ENCODE peak calls at places on chromosomes 3 and 15, in ten cellular contexts. One of them, this sample, is unnamed.

GRCh38 chr15:47331796-47332480 is 385.4 kb upstream of the SEMA6D start:
- DNase-seq in neural progenitor cell: no peak
- DNase-seq in CD8-positive, alpha-beta T cell: no peak
- DNase-seq in left ventricle myocardium inferior: no peak
- DNase-seq in vagina: no peak
- DNase-seq in astrocyte: peak; percentile 8
- DNase-seq in naive thymus-derived CD4-positive, alpha-beta T cell: no peak
- DNase-seq in CD4-positive, alpha-beta T cell: no peak
- DNase-seq in cardiac muscle cell: peak; percentile 78
- DNase-seq in AG04450: peak; percentile 49
- DNase-seq in this sample: no peak

GRCh38 chr3:43024183-43024865 is 45.2 kb downstream of the GASK1A start:
- DNase-seq in neural progenitor cell: no peak
- DNase-seq in CD8-positive, alpha-beta T cell: peak; percentile 76
- DNase-seq in left ventricle myocardium inferior: no peak
- DNase-seq in vagina: no peak
- DNase-seq in astrocyte: no peak
- DNase-seq in naive thymus-derived CD4-positive, alpha-beta T cell: peak; percentile 79
- DNase-seq in CD4-positive, alpha-beta T cell: peak; percentile 62
- DNase-seq in cardiac muscle cell: no peak
- DNase-seq in AG04450: no peak
- DNase-seq in this sample: peak; percentile 71

GRCh38 chr3:119333773-119334492 is 39.8 kb downstream of the ARHGAP31 start:
- DNase-seq in neural progenitor cell: no peak
- DNase-seq in CD8-positive, alpha-beta T cell: no peak
- DNase-seq in left ventricle myocardium inferior: peak; percentile 72
- DNase-seq in vagina: no peak
- DNase-seq in astrocyte: no peak
- DNase-seq in naive thymus-derived CD4-positive, alpha-beta T cell: no peak
- DNase-seq in CD4-positive, alpha-beta T cell: no peak
- DNase-seq in cardiac muscle cell: no peak
- DNase-seq in AG04450: no peak
- DNase-seq in this sample: no peak

GRCh38 chr3:154089416-154090115 is 31.6 kb upstream of the ARHGEF26 start:
- DNase-seq in neural progenitor cell: no peak
- DNase-seq in CD8-positive, alpha-beta T cell: no peak
- DNase-seq in left ventricle myocardium inferior: no peak
- DNase-seq in vagina: no peak
- DNase-seq in astrocyte: no peak
- DNase-seq in naive thymus-derived CD4-positive, alpha-beta T cell: no peak
- DNase-seq in CD4-positive, alpha-beta T cell: no peak
- DNase-seq in cardiac muscle cell: no peak
- DNase-seq in AG04450: no peak
- DNase-seq in this sample: no peak

GRCh38 chr15:67183443-67184169 is 70.9 kb downstream of the AAGAB start:
- DNase-seq in neural progenitor cell: no peak
- DNase-seq in CD8-positive, alpha-beta T cell: peak; percentile 11
- DNase-seq in left ventricle myocardium inferior: no peak
- DNase-seq in vagina: no peak
- DNase-seq in astrocyte: peak; percentile 55
- DNase-seq in naive thymus-derived CD4-positive, alpha-beta T cell: no peak
- DNase-seq in CD4-positive, alpha-beta T cell: no peak
- DNase-seq in cardiac muscle cell: no peak
- DNase-seq in AG04450: no peak
- DNase-seq in this sample: no peak

GRCh38 chr3:184796551-184796950 is 15.4 kb upstream of the VPS8 start:
- DNase-seq in neural progenitor cell: no peak
- DNase-seq in CD8-positive, alpha-beta T cell: no peak
- DNase-seq in left ventricle myocardium inferior: no peak
- DNase-seq in vagina: no peak
- DNase-seq in astrocyte: no peak
- DNase-seq in naive thymus-derived CD4-positive, alpha-beta T cell: no peak
- DNase-seq in CD4-positive, alpha-beta T cell: no peak
- DNase-seq in cardiac muscle cell: peak; percentile 77
- DNase-seq in AG04450: no peak
- DNase-seq in this sample: no peak

GRCh38 chr3:43606274-43606673 is 15.5 kb downstream of the ANO10 start:
- DNase-seq in neural progenitor cell: peak; percentile 75
- DNase-seq in CD8-positive, alpha-beta T cell: no peak
- DNase-seq in left ventricle myocardium inferior: no peak
- DNase-seq in vagina: no peak
- DNase-seq in astrocyte: no peak
- DNase-seq in naive thymus-derived CD4-positive, alpha-beta T cell: no peak
- DNase-seq in CD4-positive, alpha-beta T cell: no peak
- DNase-seq in cardiac muscle cell: no peak
- DNase-seq in AG04450: no peak
- DNase-seq in this sample: no peak

GRCh38 chr3:66403268-66403990 is 97.4 kb downstream of the LRIG1 start:
- DNase-seq in neural progenitor cell: no peak
- DNase-seq in CD8-positive, alpha-beta T cell: no peak
- DNase-seq in left ventricle myocardium inferior: no peak
- DNase-seq in vagina: no peak
- DNase-seq in astrocyte: peak; percentile 55
- DNase-seq in naive thymus-derived CD4-positive, alpha-beta T cell: no peak
- DNase-seq in CD4-positive, alpha-beta T cell: no peak
- DNase-seq in cardiac muscle cell: no peak
- DNase-seq in AG04450: no peak
- DNase-seq in this sample: no peak

GRCh38 chr3:191238321-191238817 is 39.3 kb downstream of the OSTN start:
- DNase-seq in neural progenitor cell: no peak
- DNase-seq in CD8-positive, alpha-beta T cell: no peak
- DNase-seq in left ventricle myocardium inferior: no peak
- DNase-seq in vagina: no peak
- DNase-seq in astrocyte: peak; percentile 57
- DNase-seq in naive thymus-derived CD4-positive, alpha-beta T cell: no peak
- DNase-seq in CD4-positive, alpha-beta T cell: no peak
- DNase-seq in cardiac muscle cell: no peak
- DNase-seq in AG04450: peak; percentile 45
- DNase-seq in this sample: no peak

GRCh38 chr15:80328496-80328895 is 75.7 kb upstream of the ARNT2 start:
- DNase-seq in neural progenitor cell: no peak
- DNase-seq in CD8-positive, alpha-beta T cell: no peak
- DNase-seq in left ventricle myocardium inferior: no peak
- DNase-seq in vagina: no peak
- DNase-seq in astrocyte: no peak
- DNase-seq in naive thymus-derived CD4-positive, alpha-beta T cell: no peak
- DNase-seq in CD4-positive, alpha-beta T cell: no peak
- DNase-seq in cardiac muscle cell: no peak
- DNase-seq in AG04450: no peak
- DNase-seq in this sample: no peak

GRCh38 chr15:83210619-83211018 is 3.0 kb upstream of the HDGFL3 start:
- DNase-seq in neural progenitor cell: no peak
- DNase-seq in CD8-positive, alpha-beta T cell: no peak
- DNase-seq in left ventricle myocardium inferior: no peak
- DNase-seq in vagina: no peak
- DNase-seq in astrocyte: peak; percentile 68
- DNase-seq in naive thymus-derived CD4-positive, alpha-beta T cell: no peak
- DNase-seq in CD4-positive, alpha-beta T cell: no peak
- DNase-seq in cardiac muscle cell: peak; percentile 0
- DNase-seq in AG04450: no peak
- DNase-seq in this sample: no peak

GRCh38 chr3:133487920-133488540 is 85.5 kb upstream of the CDV3 start:
- DNase-seq in neural progenitor cell: peak; percentile 46
- DNase-seq in CD8-positive, alpha-beta T cell: peak; percentile 73
- DNase-seq in left ventricle myocardium inferior: no peak
- DNase-seq in vagina: no peak
- DNase-seq in astrocyte: no peak
- DNase-seq in naive thymus-derived CD4-positive, alpha-beta T cell: peak; percentile 48
- DNase-seq in CD4-positive, alpha-beta T cell: peak; percentile 38
- DNase-seq in cardiac muscle cell: no peak
- DNase-seq in AG04450: no peak
- DNase-seq in this sample: peak; percentile 70
- H3K9me3 ChIP-seq in neural progenitor cell: peaks cover 7% of the 10 kb centered on the region
- H3K9me3 ChIP-seq in CD8-positive, alpha-beta T cell: no peaks in the 10 kb centered on the region
- H3K9me3 ChIP-seq in left ventricle myocardium inferior: peaks cover 20% of the 10 kb centered on the region
- H3K9me3 ChIP-seq in vagina: no peaks in the 10 kb centered on the region
- H3K9me3 ChIP-seq in astrocyte: peaks cover 6% of the 10 kb centered on the region
- H3K9me3 ChIP-seq in naive thymus-derived CD4-positive, alpha-beta T cell: no peaks in the 10 kb centered on the region
- H3K9me3 ChIP-seq in CD4-positive, alpha-beta T cell: no peaks in the 10 kb centered on the region
- H3K9me3 ChIP-seq in cardiac muscle cell: no peaks in the 10 kb centered on the region
- H3K9me3 ChIP-seq in AG04450: peaks cover 15% of the 10 kb centered on the region
- H3K9me3 ChIP-seq in this sample: no peaks in the 10 kb centered on the region

GRCh38 chr15:101533371-101534140 is 44.0 kb upstream of the PCSK6 start:
- DNase-seq in neural progenitor cell: no peak
- DNase-seq in CD8-positive, alpha-beta T cell: no peak
- DNase-seq in left ventricle myocardium inferior: no peak
- DNase-seq in vagina: peak; percentile 70
- DNase-seq in astrocyte: no peak
- DNase-seq in naive thymus-derived CD4-positive, alpha-beta T cell: no peak
- DNase-seq in CD4-positive, alpha-beta T cell: no peak
- DNase-seq in cardiac muscle cell: no peak
- DNase-seq in AG04450: no peak
- DNase-seq in this sample: no peak
- H3K27ac ChIP-seq in neural progenitor cell: no peak overlapping the region
- H3K27ac ChIP-seq in CD8-positive, alpha-beta T cell: no peak overlapping the region
- H3K27ac ChIP-seq in left ventricle myocardium inferior: no peak overlapping the region
- H3K27ac ChIP-seq in vagina: no peak overlapping the region
- H3K27ac ChIP-seq in astrocyte: no peak overlapping the region
- H3K27ac ChIP-seq in naive thymus-derived CD4-positive, alpha-beta T cell: no peak overlapping the region
- H3K27ac ChIP-seq in CD4-positive, alpha-beta T cell: no peak overlapping the region
- H3K27ac ChIP-seq in cardiac muscle cell: no peak overlapping the region
- H3K27ac ChIP-seq in AG04450: no peak overlapping the region
- H3K27ac ChIP-seq in this sample: no peak overlapping the region

DNA sequence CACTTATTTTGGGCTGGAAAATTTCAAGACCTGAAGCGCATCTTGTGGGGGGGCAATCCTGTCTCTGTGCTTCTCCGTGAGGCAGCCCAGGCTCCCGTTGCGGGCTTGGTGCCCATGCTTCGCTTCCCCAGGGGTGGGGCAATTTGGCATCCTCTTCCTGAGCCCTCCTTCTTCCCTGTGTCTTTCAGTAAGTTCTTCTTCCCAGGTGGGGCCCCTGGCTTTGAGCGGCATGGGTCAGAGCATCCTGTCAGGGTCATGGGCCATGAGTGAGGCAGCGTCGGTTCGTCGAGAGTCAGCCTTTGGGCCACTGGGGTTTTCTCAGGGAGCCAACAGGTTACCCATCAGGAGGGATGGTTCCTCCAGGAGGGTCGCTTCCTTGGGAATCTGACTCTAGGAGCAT is 200.7 kb downstream of the UBE3A start:
- DNase-seq in neural progenitor cell: no peak
- DNase-seq in CD8-positive, alpha-beta T cell: no peak
- DNase-seq in left ventricle myocardium inferior: peak; percentile 9
- DNase-seq in vagina: no peak
- DNase-seq in astrocyte: no peak
- DNase-seq in naive thymus-derived CD4-positive, alpha-beta T cell: no peak
- DNase-seq in CD4-positive, alpha-beta T cell: no peak
- DNase-seq in cardiac muscle cell: no peak
- DNase-seq in AG04450: no peak
- DNase-seq in this sample: no peak
- H3K9me3 ChIP-seq in neural progenitor cell: no peaks in the 10 kb centered on the region
- H3K9me3 ChIP-seq in CD8-positive, alpha-beta T cell: no peaks in the 10 kb centered on the region
- H3K9me3 ChIP-seq in left ventricle myocardium inferior: peaks cover 21% of the 10 kb centered on the region
- H3K9me3 ChIP-seq in vagina: no peaks in the 10 kb centered on the region
- H3K9me3 ChIP-seq in astrocyte: peaks cover 36% of the 10 kb centered on the region
- H3K9me3 ChIP-seq in naive thymus-derived CD4-positive, alpha-beta T cell: no peaks in the 10 kb centered on the region
- H3K9me3 ChIP-seq in CD4-positive, alpha-beta T cell: no peaks in the 10 kb centered on the region
- H3K9me3 ChIP-seq in cardiac muscle cell: no peaks in the 10 kb centered on the region
- H3K9me3 ChIP-seq in AG04450: peaks cover 98% of the 10 kb centered on the region
- H3K9me3 ChIP-seq in this sample: no peaks in the 10 kb centered on the region

GRCh38 chr15:57505056-57505713 is 86.5 kb upstream of the MYZAP start:
- DNase-seq in neural progenitor cell: no peak
- DNase-seq in CD8-positive, alpha-beta T cell: no peak
- DNase-seq in left ventricle myocardium inferior: no peak
- DNase-seq in vagina: no peak
- DNase-seq in astrocyte: no peak
- DNase-seq in naive thymus-derived CD4-positive, alpha-beta T cell: no peak
- DNase-seq in CD4-positive, alpha-beta T cell: no peak
- DNase-seq in cardiac muscle cell: no peak
- DNase-seq in AG04450: no peak
- DNase-seq in this sample: no peak

GRCh38 chr15:57505949-57506391 is 85.7 kb upstream of the MYZAP start:
- DNase-seq in neural progenitor cell: no peak
- DNase-seq in CD8-positive, alpha-beta T cell: no peak
- DNase-seq in left ventricle myocardium inferior: peak; percentile 48
- DNase-seq in vagina: no peak
- DNase-seq in astrocyte: no peak
- DNase-seq in naive thymus-derived CD4-positive, alpha-beta T cell: no peak
- DNase-seq in CD4-positive, alpha-beta T cell: no peak
- DNase-seq in cardiac muscle cell: peak; percentile 55
- DNase-seq in AG04450: no peak
- DNase-seq in this sample: no peak

GRCh38 chr15:57506422-57506821 is 85.3 kb upstream of the MYZAP start:
- DNase-seq in neural progenitor cell: peak; percentile 50
- DNase-seq in CD8-positive, alpha-beta T cell: no peak
- DNase-seq in left ventricle myocardium inferior: no peak
- DNase-seq in vagina: no peak
- DNase-seq in astrocyte: no peak
- DNase-seq in naive thymus-derived CD4-positive, alpha-beta T cell: no peak
- DNase-seq in CD4-positive, alpha-beta T cell: no peak
- DNase-seq in cardiac muscle cell: peak; percentile 49
- DNase-seq in AG04450: no peak
- DNase-seq in this sample: no peak

GRCh38 chr15:57509121-57509520 is 82.6 kb upstream of the MYZAP start:
- DNase-seq in neural progenitor cell: peak; percentile 68
- DNase-seq in CD8-positive, alpha-beta T cell: no peak
- DNase-seq in left ventricle myocardium inferior: no peak
- DNase-seq in vagina: no peak
- DNase-seq in astrocyte: no peak
- DNase-seq in naive thymus-derived CD4-positive, alpha-beta T cell: no peak
- DNase-seq in CD4-positive, alpha-beta T cell: no peak
- DNase-seq in cardiac muscle cell: no peak
- DNase-seq in AG04450: no peak
- DNase-seq in this sample: no peak

GRCh38 chr15:57507111-57507510 is 84.6 kb upstream of the MYZAP start:
- DNase-seq in neural progenitor cell: no peak
- DNase-seq in CD8-positive, alpha-beta T cell: no peak
- DNase-seq in left ventricle myocardium inferior: no peak
- DNase-seq in vagina: no peak
- DNase-seq in astrocyte: no peak
- DNase-seq in naive thymus-derived CD4-positive, alpha-beta T cell: no peak
- DNase-seq in CD4-positive, alpha-beta T cell: no peak
- DNase-seq in cardiac muscle cell: no peak
- DNase-seq in AG04450: no peak
- DNase-seq in this sample: no peak
- H3K27ac ChIP-seq in neural progenitor cell: no peak overlapping the region
- H3K27ac ChIP-seq in CD8-positive, alpha-beta T cell: no peak overlapping the region
- H3K27ac ChIP-seq in left ventricle myocardium inferior: peak overlapping the region; percentile 65
- H3K27ac ChIP-seq in vagina: peak overlapping the region; percentile 85
- H3K27ac ChIP-seq in astrocyte: no peak overlapping the region
- H3K27ac ChIP-seq in naive thymus-derived CD4-positive, alpha-beta T cell: no peak overlapping the region
- H3K27ac ChIP-seq in CD4-positive, alpha-beta T cell: no peak overlapping the region
- H3K27ac ChIP-seq in cardiac muscle cell: peak overlapping the region; percentile 95
- H3K27ac ChIP-seq in AG04450: no peak overlapping the region
- H3K27ac ChIP-seq in this sample: no peak overlapping the region